ENCODE peak calls at places on chromosomes 2 and 18, in seven cellular contexts. V is SK-N-MC, N is colonic mucosa, R is aorta, A is lower lobe of right lung, J is testis, E is WERI-Rb-1. X is an unnamed sample.

GRCh38 chr2:70828115-70828514 is 7.5 kb downstream of the CD207 start:
- DNase-seq in V (no peak), N (no peak), R (no peak), A (no peak), J (no peak), E (no peak), X (no peak)

GRCh38 chr18:67662996-67663395 is 146.5 kb upstream of the DSEL start:
- DNase-seq in V (no peak), N (no peak), R (no peak), A (no peak), J (no peak), E (no peak), X (no peak)

GRCh38 chr2:22829806-22830205 is 555.2 kb upstream of the KLHL29 start:
- DNase-seq in V (no peak), N (no peak), R (no peak), A (no peak), J (no peak), E (no peak), X (no peak)

GRCh38 chr2:61658841-61659780 is 121.0 kb upstream of the XPO1 start:
- DNase-seq in V (no peak), N (no peak), R (no peak), A (no peak), J (no peak), E (no peak), X (no peak)

GRCh38 chr2:156397229-156397628 is 39.0 kb upstream of the GPD2 start:
- DNase-seq in V (no peak), N (no peak), R (no peak), A (no peak), J (no peak), E (no peak), X (no peak)

GRCh38 chr2:85504434-85505261 is 34.3 kb upstream of the MAT2A start:
- DNase-seq in V (no peak), N (no peak), R (peak; percentile 72), A (no peak), J (peak; percentile 29), E (peak; percentile 85), X (no peak)

GRCh38 chr2:29390131-29390530 is 274.9 kb downstream of the CLIP4 start:
- DNase-seq in V (no peak), N (no peak), R (no peak), A (no peak), J (no peak), E (no peak), X (no peak)

GRCh38 chr2:132037527-132038178 is 124.1 kb downstream of the ANKRD30BL start:
- DNase-seq in V (no peak), N (no peak), R (peak; percentile 36), A (peak; percentile 38), J (peak; percentile 56), E (peak; percentile 82), X (peak; percentile 89)

GRCh38 chr2:192053921-192054320 is 140.8 kb downstream of the TMEFF2 start:
- DNase-seq in V (no peak), N (no peak), R (no peak), A (no peak), J (no peak), E (peak; percentile 88), X (no peak)

GRCh38 chr2:105877945-105878344 is 133.2 kb downstream of the NCK2 start:
- DNase-seq in V (no peak), N (peak; percentile 18), R (no peak), A (no peak), J (no peak), E (no peak), X (no peak)

GRCh38 chr2:105879798-105880300 is 135.1 kb downstream of the NCK2 start:
- DNase-seq in V (no peak), N (no peak), R (no peak), A (no peak), J (no peak), E (no peak), X (no peak)

GRCh38 chr2:105880637-105881036 is 135.9 kb downstream of the NCK2 start:
- DNase-seq in V (no peak), N (no peak), R (no peak), A (no peak), J (no peak), E (no peak), X (no peak)

GRCh38 chr2:105881286-105882136 is 136.8 kb downstream of the NCK2 start:
- DNase-seq in V (no peak), N (no peak), R (no peak), A (no peak), J (no peak), E (no peak), X (peak; percentile 41)

DNA sequence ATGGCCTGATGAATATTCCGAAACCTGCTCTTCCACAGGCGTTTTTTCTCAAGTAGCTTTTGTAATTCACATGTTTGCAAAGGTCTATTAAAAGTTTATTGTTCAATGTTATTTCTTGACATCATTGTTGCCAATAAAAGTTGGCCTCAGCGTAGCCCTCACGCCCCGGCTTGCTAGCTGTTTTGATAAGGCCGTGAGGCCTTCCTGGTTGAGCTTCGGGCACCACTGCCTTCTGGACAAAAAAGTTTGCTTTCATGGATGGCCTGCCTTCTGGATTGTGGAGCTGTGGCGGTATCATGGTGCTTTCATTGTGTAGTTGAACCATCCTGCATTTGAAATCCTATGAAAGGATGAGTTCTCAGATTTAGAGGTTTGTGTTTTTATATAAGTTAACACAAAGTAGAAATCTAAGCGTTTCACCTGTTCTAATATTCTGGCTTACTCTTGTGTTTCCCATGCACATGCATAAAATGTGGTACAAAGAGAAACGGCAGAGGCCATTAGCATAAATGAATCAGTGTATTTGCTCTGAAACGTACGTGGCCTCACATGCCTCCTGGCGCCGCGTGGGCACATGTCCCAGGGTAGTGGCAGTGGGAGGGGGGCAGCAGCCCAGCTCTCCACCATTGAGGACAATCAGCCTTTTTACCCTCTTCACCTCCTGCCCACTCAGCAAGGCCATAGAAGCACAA is 134.5 kb downstream of the NCK2 start:
- DNase-seq in V (no peak), N (peak; percentile 42), R (no peak), A (no peak), J (peak; percentile 53), E (no peak), X (no peak)
- H3K27ac ChIP-seq in V (no peak overlapping the region), N (peak overlapping the region; percentile 12), R (peak overlapping the region; percentile 15), A (no peak overlapping the region), J (no peak overlapping the region), E (no peak overlapping the region), X (no peak overlapping the region)

GRCh38 chr2:176101216-176101845 is 1.7 kb downstream of the HOXD12 start:
- DNase-seq in V (no peak), N (peak; percentile 13), R (no peak), A (no peak), J (no peak), E (no peak), X (no peak)
- H3K27ac ChIP-seq in V (peak overlapping the region; percentile 84), N (no peak overlapping the region), R (no peak overlapping the region), A (no peak overlapping the region), J (no peak overlapping the region), E (no peak overlapping the region), X (no peak overlapping the region)

DNA sequence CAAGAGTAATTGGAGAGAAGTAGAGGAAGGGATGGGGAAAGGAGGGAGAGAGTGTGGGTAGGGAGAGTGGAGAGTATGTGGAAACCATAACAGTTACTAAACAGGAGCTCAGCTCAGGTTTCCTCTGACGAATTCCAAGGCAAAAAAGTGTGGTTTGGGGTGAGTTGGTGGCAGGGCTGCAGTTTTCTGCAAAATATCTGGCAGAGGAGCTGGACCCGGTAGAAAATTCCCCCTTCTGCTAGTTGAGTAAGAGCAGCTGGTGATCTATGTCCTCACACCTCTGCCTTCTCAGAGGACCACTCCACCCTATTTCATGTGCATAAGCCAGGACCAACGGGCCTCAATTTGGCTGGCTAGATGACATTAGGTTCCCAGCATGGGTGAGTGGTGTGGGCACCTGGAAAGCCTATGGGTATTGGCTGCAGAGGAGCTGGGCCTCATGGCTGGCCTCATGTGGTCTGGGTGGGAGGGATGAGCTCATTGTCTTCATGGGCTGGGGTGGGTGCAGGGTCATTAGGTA is 13.2 kb downstream of the NRP2 start:
- DNase-seq in V (no peak), N (no peak), R (no peak), A (no peak), J (no peak), E (no peak), X (peak; percentile 61)
- H3K27ac ChIP-seq in V (no peak overlapping the region), N (no peak overlapping the region), R (no peak overlapping the region), A (no peak overlapping the region), J (no peak overlapping the region), E (no peak overlapping the region), X (no peak overlapping the region)

DNA sequence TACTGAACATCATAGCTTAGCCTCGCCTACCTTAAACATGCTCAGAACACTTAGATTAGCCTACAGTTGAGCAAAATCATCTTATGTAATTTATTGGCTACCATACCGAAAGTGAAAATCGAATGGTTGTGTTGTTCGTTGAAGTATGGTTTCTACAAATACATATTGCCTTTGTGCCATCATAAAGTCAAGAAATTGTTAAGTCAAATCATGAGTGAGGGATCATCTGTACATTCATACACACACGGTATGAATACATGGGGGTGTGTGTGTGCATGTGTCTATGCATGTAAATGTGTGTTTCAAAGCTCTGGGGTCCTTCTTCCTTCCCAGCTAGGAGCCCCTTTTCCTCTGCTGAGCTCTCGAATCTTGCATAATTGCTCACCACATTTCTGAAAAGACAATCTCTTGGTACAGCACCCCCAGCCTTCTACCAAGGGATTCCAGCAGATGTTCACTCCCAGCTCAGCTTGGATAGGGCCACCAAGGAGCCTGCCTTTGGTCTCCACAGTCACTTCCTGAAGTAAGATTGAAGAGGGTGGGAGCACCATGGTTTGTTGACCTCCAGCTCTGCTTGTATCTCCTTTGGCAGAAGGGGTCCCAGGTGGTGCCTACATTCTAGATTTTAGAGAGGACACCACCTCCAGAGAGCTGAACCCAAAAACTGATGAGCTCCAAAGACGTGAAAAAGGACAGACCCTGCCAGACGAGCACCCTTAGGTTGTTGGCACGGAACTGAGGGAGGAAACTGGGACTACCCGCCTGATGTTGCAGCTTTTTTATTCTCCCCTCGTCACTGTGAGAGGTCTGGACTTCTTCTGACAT is 33.2 kb upstream of the CYP1B1 start:
- DNase-seq in V (no peak), N (no peak), R (no peak), A (no peak), J (no peak), E (no peak), X (no peak)
- H3K27ac ChIP-seq in V (peak overlapping the region; percentile 59), N (no peak overlapping the region), R (no peak overlapping the region), A (peak overlapping the region; percentile 71), J (no peak overlapping the region), E (no peak overlapping the region), X (no peak overlapping the region)

GRCh38 chr2:149815946-149816345 is 228.4 kb upstream of the MMADHC start:
- DNase-seq in V (no peak), N (no peak), R (no peak), A (no peak), J (no peak), E (no peak), X (no peak)

GRCh38 chr2:149817206-149817605 is 229.6 kb upstream of the MMADHC start:
- DNase-seq in V (no peak), N (no peak), R (no peak), A (no peak), J (no peak), E (no peak), X (no peak)

GRCh38 chr2:149814049-149814448 is 226.5 kb upstream of the MMADHC start:
- DNase-seq in V (no peak), N (no peak), R (no peak), A (no peak), J (no peak), E (no peak), X (no peak)

DNA sequence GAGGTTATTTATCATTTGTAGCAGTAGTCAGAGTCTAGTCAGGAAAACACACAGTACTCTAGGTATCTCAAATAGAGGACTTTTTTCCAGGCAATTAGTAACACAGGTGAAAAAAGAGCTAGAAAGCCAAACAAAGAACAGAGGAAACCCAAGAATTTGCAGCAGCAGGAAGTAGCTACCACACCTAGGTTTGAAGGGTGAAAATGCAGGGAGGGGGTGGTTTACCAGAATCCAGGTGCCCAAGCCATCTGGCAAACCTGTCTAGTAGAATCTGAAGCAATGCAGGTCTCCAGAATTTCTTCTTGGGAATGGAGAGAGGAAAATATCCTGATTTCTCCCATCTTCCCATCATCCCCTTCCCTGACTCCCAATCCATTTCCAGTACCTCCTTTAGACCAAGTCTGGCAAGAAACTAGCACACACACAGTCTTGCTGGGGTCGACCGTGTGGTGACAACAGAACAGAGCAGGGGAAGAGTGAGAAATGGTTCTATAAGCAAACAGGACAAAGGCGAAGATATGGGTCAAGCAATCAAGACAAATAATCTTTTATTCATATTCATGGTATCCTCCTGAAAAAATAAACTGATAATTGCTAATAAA is 231.9 kb upstream of the MMADHC start:
- DNase-seq in V (no peak), N (no peak), R (no peak), A (no peak), J (no peak), E (no peak), X (no peak)
- H3K27ac ChIP-seq in V (no peak overlapping the region), N (no peak overlapping the region), R (no peak overlapping the region), A (no peak overlapping the region), J (no peak overlapping the region), E (no peak overlapping the region), X (no peak overlapping the region)

X was measured in endodermal cell.